ENCODE peak calls at places on chromosomes 12 and 14, in six cellular contexts. One of them, this sample, is unnamed.

GRCh38 chr12:88150063-88150462 is 8.0 kb downstream of the TMTC3 start:
- DNase-seq in SK-N-SH: no peak
- DNase-seq in BE2C: no peak
- DNase-seq in lower lobe of right lung: no peak
- DNase-seq in GM20000: no peak
- DNase-seq in K562: no peak
- DNase-seq in this sample: no peak

GRCh38 chr12:32671930-32672785 is 6.9 kb upstream of the DNM1L start:
- DNase-seq in K562: peak
- DNase-seq in lower lobe of right lung: no peak
- DNase-seq in BE2C: peak
- DNase-seq in SK-N-SH: peak
- DNase-seq in GM20000: peak
- DNase-seq in this sample: peak

GRCh38 chr14:100108042-100108825 is 43.0 kb downstream of the EVL start:
- DNase-seq in GM20000: peak
- DNase-seq in BE2C: peak
- DNase-seq in lower lobe of right lung: peak
- DNase-seq in SK-N-SH: peak
- DNase-seq in K562: peak
- DNase-seq in this sample: peak

GRCh38 chr12:124636138-124636968 is 68.9 kb upstream of the NCOR2 start:
- DNase-seq in K562: peak
- DNase-seq in lower lobe of right lung: no peak
- DNase-seq in SK-N-SH: no peak
- DNase-seq in GM20000: no peak
- DNase-seq in BE2C: peak
- DNase-seq in this sample: peak

GRCh38 chr12:62163368-62163767 is 96.8 kb upstream of the USP15 start:
- DNase-seq in lower lobe of right lung: no peak
- DNase-seq in BE2C: no peak
- DNase-seq in GM20000: no peak
- DNase-seq in K562: no peak
- DNase-seq in SK-N-SH: no peak
- DNase-seq in this sample: no peak

GRCh38 chr14:70642313-70643235 is 858 bp downstream of the TTC9 start:
- DNase-seq in lower lobe of right lung: no peak
- DNase-seq in SK-N-SH: peak
- DNase-seq in GM20000: peak
- DNase-seq in K562: no peak
- DNase-seq in BE2C: peak
- DNase-seq in this sample: no peak

GRCh38 chr14:95192306-95192705 is 35.0 kb upstream of the DICER1 start:
- DNase-seq in GM20000: no peak
- DNase-seq in SK-N-SH: no peak
- DNase-seq in K562: no peak
- DNase-seq in lower lobe of right lung: no peak
- DNase-seq in BE2C: no peak
- DNase-seq in this sample: no peak

GRCh38 chr14:58146399-58146798 is 5.6 kb downstream of the ARMH4 start:
- DNase-seq in GM20000: no peak
- DNase-seq in SK-N-SH: no peak
- DNase-seq in K562: no peak
- DNase-seq in lower lobe of right lung: no peak
- DNase-seq in BE2C: no peak
- DNase-seq in this sample: no peak

GRCh38 chr14:36516719-36517241 is 3.3 kb downstream of the NKX2-1 start:
- DNase-seq in K562: no peak
- DNase-seq in SK-N-SH: peak
- DNase-seq in lower lobe of right lung: no peak
- DNase-seq in BE2C: no peak
- DNase-seq in GM20000: peak
- DNase-seq in this sample: no peak

GRCh38 chr12:80794506-80794905 is 77.8 kb downstream of the MYF5 start:
- DNase-seq in BE2C: no peak
- DNase-seq in GM20000: no peak
- DNase-seq in lower lobe of right lung: no peak
- DNase-seq in K562: no peak
- DNase-seq in SK-N-SH: no peak
- DNase-seq in this sample: no peak

GRCh38 chr12:47360771-47361388 is 281.1 kb upstream of the AMIGO2 start:
- DNase-seq in K562: peak
- DNase-seq in BE2C: no peak
- DNase-seq in lower lobe of right lung: no peak
- DNase-seq in GM20000: no peak
- DNase-seq in SK-N-SH: no peak
- DNase-seq in this sample: no peak

GRCh38 chr12:114013601-114014345 is 47.6 kb upstream of the RBM19 start:
- DNase-seq in BE2C: peak
- DNase-seq in SK-N-SH: peak
- DNase-seq in K562: peak
- DNase-seq in lower lobe of right lung: no peak
- DNase-seq in GM20000: no peak
- DNase-seq in this sample: peak

GRCh38 chr14:64522591-64523355 is 17.8 kb upstream of the HSPA2 start:
- DNase-seq in SK-N-SH: no peak
- DNase-seq in lower lobe of right lung: no peak
- DNase-seq in GM20000: no peak
- DNase-seq in K562: no peak
- DNase-seq in BE2C: no peak
- DNase-seq in this sample: no peak

GRCh38 chr14:34250959-34251358 is 211.1 kb downstream of the SPTSSA start:
- DNase-seq in lower lobe of right lung: no peak
- DNase-seq in BE2C: no peak
- DNase-seq in GM20000: no peak
- DNase-seq in SK-N-SH: no peak
- DNase-seq in K562: no peak
- DNase-seq in this sample: no peak

GRCh38 chr12:64672925-64673409 is 62.7 kb downstream of the RASSF3 start:
- DNase-seq in GM20000: no peak
- DNase-seq in K562: peak
- DNase-seq in BE2C: peak
- DNase-seq in lower lobe of right lung: peak
- DNase-seq in SK-N-SH: peak
- DNase-seq in this sample: peak

GRCh38 chr14:65134651-65135579 is 32.6 kb upstream of the MAX start:
- DNase-seq in GM20000: no peak
- DNase-seq in BE2C: no peak
- DNase-seq in SK-N-SH: no peak
- DNase-seq in lower lobe of right lung: no peak
- DNase-seq in K562: no peak
- DNase-seq in this sample: no peak

GRCh38 chr14:26835949-26836570 is 238.2 kb upstream of the NOVA1 start:
- DNase-seq in K562: no peak
- DNase-seq in GM20000: no peak
- DNase-seq in BE2C: no peak
- DNase-seq in lower lobe of right lung: no peak
- DNase-seq in SK-N-SH: no peak
- DNase-seq in this sample: peak

GRCh38 chr14:77612011-77612620 is 4.3 kb downstream of the SPTLC2 start:
- DNase-seq in K562: no peak
- DNase-seq in BE2C: no peak
- DNase-seq in GM20000: no peak
- DNase-seq in lower lobe of right lung: no peak
- DNase-seq in SK-N-SH: no peak
- DNase-seq in this sample: peak

GRCh38 chr14:57831981-57832380 is 33.9 kb downstream of the SLC35F4 start:
- DNase-seq in GM20000: no peak
- DNase-seq in SK-N-SH: no peak
- DNase-seq in BE2C: no peak
- DNase-seq in K562: peak
- DNase-seq in lower lobe of right lung: no peak
- DNase-seq in this sample: no peak

GRCh38 chr14:57161583-57161982 is 107.1 kb downstream of the EXOC5 start:
- DNase-seq in K562: no peak
- DNase-seq in BE2C: no peak
- DNase-seq in GM20000: no peak
- DNase-seq in lower lobe of right lung: no peak
- DNase-seq in SK-N-SH: no peak
- DNase-seq in this sample: no peak

GRCh38 chr12:104890463-104891096 is 67.5 kb downstream of the SLC41A2 start:
- DNase-seq in BE2C: no peak
- DNase-seq in SK-N-SH: no peak
- DNase-seq in K562: no peak
- DNase-seq in GM20000: no peak
- DNase-seq in lower lobe of right lung: no peak
- DNase-seq in this sample: peak

GRCh38 chr14:95774265-95775160 is 60.6 kb upstream of the TCL1A start:
- DNase-seq in K562: peak
- DNase-seq in lower lobe of right lung: no peak
- DNase-seq in SK-N-SH: peak
- DNase-seq in GM20000: peak
- DNase-seq in BE2C: peak
- DNase-seq in this sample: peak

GRCh38 chr14:100879782-100880181 is 23.7 kb downstream of the RTL1 start:
- DNase-seq in GM20000: no peak
- DNase-seq in SK-N-SH: no peak
- DNase-seq in lower lobe of right lung: peak
- DNase-seq in BE2C: no peak
- DNase-seq in K562: no peak
- DNase-seq in this sample: no peak

GRCh38 chr12:41936333-41936732 is 208.3 kb downstream of the GXYLT1 start:
- DNase-seq in K562: no peak
- DNase-seq in lower lobe of right lung: no peak
- DNase-seq in SK-N-SH: no peak
- DNase-seq in GM20000: no peak
- DNase-seq in BE2C: no peak
- DNase-seq in this sample: no peak

GRCh38 chr12:41932028-41932427 is 212.6 kb downstream of the GXYLT1 start:
- DNase-seq in BE2C: no peak
- DNase-seq in lower lobe of right lung: no peak
- DNase-seq in SK-N-SH: no peak
- DNase-seq in GM20000: no peak
- DNase-seq in K562: no peak
- DNase-seq in this sample: no peak

GRCh38 chr12:41932470-41932991 is 212.1 kb downstream of the GXYLT1 start:
- DNase-seq in SK-N-SH: peak
- DNase-seq in BE2C: peak
- DNase-seq in GM20000: peak
- DNase-seq in K562: peak
- DNase-seq in lower lobe of right lung: peak
- DNase-seq in this sample: peak
- TF ChIP-seq CTCF in SK-N-SH: no peak
- TF ChIP-seq CTCF in BE2C: peak
- TF ChIP-seq CTCF in GM20000: no peak
- TF ChIP-seq CTCF in K562: no peak
- TF ChIP-seq CTCF in lower lobe of right lung: peak
- TF ChIP-seq CTCF in this sample: no peak

GRCh38 chr14:38210587-38211257 is 3.0 kb downstream of the SSTR1 start:
- DNase-seq in lower lobe of right lung: no peak
- DNase-seq in BE2C: peak
- DNase-seq in GM20000: no peak
- DNase-seq in SK-N-SH: no peak
- DNase-seq in K562: no peak
- DNase-seq in this sample: peak
- TF ChIP-seq CTCF in lower lobe of right lung: peak
- TF ChIP-seq CTCF in BE2C: peak
- TF ChIP-seq CTCF in GM20000: no peak
- TF ChIP-seq CTCF in SK-N-SH: peak
- TF ChIP-seq CTCF in K562: no peak
- TF ChIP-seq CTCF in this sample: peak

GRCh38 chr12:13581031-13581430 is 384.5 kb downstream of the EMP1 start:
- DNase-seq in K562: no peak
- DNase-seq in BE2C: no peak
- DNase-seq in SK-N-SH: no peak
- DNase-seq in GM20000: no peak
- DNase-seq in lower lobe of right lung: no peak
- DNase-seq in this sample: no peak

GRCh38 chr12:13573698-13574321 is 377.3 kb downstream of the EMP1 start:
- DNase-seq in K562: no peak
- DNase-seq in BE2C: no peak
- DNase-seq in lower lobe of right lung: no peak
- DNase-seq in GM20000: no peak
- DNase-seq in SK-N-SH: no peak
- DNase-seq in this sample: peak

GRCh38 chr12:13571035-13571434 is 374.5 kb downstream of the EMP1 start:
- DNase-seq in K562: no peak
- DNase-seq in GM20000: no peak
- DNase-seq in lower lobe of right lung: no peak
- DNase-seq in BE2C: no peak
- DNase-seq in SK-N-SH: no peak
- DNase-seq in this sample: no peak

GRCh38 chr12:13582421-13582820 is 385.9 kb downstream of the EMP1 start:
- DNase-seq in SK-N-SH: no peak
- DNase-seq in K562: no peak
- DNase-seq in lower lobe of right lung: no peak
- DNase-seq in BE2C: no peak
- DNase-seq in GM20000: no peak
- DNase-seq in this sample: no peak

DNA sequence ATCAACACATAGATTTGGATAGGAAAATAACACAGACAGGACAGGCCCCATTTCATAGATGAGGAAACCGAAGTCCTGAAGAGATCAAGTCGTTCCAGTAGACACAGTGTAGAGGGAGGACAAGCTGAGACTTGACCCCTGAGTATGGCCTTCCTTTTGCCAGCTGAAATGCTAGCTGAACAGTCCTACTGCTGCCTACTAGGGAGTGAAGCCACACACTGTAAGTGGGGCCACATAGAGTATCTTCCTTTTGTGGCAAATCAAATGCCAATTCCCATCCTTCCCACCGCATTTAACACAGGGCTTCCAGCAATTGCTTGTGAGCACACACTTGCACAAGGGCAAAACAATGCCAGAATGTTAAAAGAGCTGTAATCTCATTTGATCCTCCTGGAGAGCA is 380.4 kb downstream of the EMP1 start:
- DNase-seq in lower lobe of right lung: no peak
- DNase-seq in K562: no peak
- DNase-seq in SK-N-SH: no peak
- DNase-seq in BE2C: no peak
- DNase-seq in GM20000: no peak
- DNase-seq in this sample: no peak
- TF ChIP-seq CTCF in lower lobe of right lung: no peak
- TF ChIP-seq CTCF in K562: no peak
- TF ChIP-seq CTCF in SK-N-SH: no peak
- TF ChIP-seq CTCF in BE2C: no peak
- TF ChIP-seq CTCF in GM20000: no peak
- TF ChIP-seq CTCF in this sample: no peak

DNA sequence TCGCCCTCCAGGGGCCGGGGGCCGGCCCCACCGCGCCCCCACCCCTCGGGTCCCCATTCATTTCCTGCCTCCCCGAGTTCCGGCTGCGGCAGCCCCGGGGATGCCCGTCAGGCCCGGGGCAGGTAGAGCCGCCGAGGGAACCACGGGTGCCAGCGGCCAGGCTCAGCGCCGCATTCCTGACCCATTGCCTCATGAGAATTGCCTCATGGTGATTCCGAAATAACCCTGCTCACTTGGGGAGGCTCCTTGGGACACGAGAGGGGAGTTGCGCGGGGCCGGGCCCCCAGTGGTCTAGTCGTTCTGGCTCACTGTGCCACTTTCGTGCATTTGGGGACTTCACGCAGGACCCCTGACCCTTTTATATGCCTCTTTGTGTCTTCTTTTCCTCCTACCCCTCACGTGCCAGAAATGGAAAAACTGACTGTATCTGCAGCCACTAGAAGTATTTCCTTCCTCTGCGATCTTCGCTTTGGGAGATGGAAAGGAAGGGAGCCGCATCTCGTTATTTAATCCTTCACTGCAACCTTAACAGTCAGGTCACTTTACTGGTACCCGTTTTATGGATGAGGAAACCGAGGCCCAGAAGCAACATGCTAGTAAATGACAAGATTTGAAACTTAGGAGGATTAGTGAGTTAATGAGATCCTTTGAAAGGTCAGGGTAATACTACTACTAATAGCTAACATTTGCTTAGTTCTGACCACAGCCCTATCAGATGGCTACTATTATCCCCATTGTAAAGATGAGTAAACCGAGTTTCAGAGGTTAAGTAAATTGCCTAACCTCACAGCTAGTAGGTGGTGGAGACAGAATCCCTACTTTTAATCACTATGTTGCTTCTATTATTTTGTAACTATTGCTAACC is 754 bp downstream of the PTPN11 start:
- DNase-seq in BE2C: peak
- DNase-seq in GM20000: peak
- DNase-seq in K562: no peak
- DNase-seq in lower lobe of right lung: peak
- DNase-seq in SK-N-SH: no peak
- DNase-seq in this sample: peak
- TF ChIP-seq CTCF in BE2C: no peak
- TF ChIP-seq CTCF in GM20000: no peak
- TF ChIP-seq CTCF in K562: no peak
- TF ChIP-seq CTCF in lower lobe of right lung: no peak
- TF ChIP-seq CTCF in SK-N-SH: peak
- TF ChIP-seq CTCF in this sample: no peak